ENCODE peak calls at places on chromosomes 1 and 21, in eight cellular contexts. M, T, H, W, D, U, P and J are unnamed samples.

GRCh38 chr1:214280386-214281029 is 451 bp upstream of the SMYD2 start:
- DNase-seq in M (peak), T (no peak), H (no peak), W (no peak), D (peak), U (peak), P (no peak), J (no peak)

GRCh38 chr1:186183219-186183618 is 191.8 kb downstream of the TPR start:
- DNase-seq in M (no peak), T (no peak), H (no peak), W (no peak), D (no peak), U (peak), P (no peak), J (no peak)

GRCh38 chr1:57544345-57544744 is 120.5 kb upstream of the DAB1 start:
- DNase-seq in M (no peak), T (no peak), H (no peak), W (no peak), D (no peak), U (no peak), P (no peak), J (no peak)

GRCh38 chr1:61141288-61142044 is 59.1 kb downstream of the NFIA start:
- DNase-seq in M (no peak), T (no peak), H (no peak), W (no peak), D (no peak), U (peak), P (no peak), J (no peak)

GRCh38 chr1:1430114-1430982 is 5.1 kb upstream of the VWA1 start:
- DNase-seq in M (no peak), T (no peak), H (no peak), W (no peak), D (peak), U (peak), P (no peak), J (peak)

GRCh38 chr1:238653693-238654321 is 732.6 kb upstream of the CHRM3 start:
- DNase-seq in M (no peak), T (no peak), H (no peak), W (no peak), D (no peak), U (peak), P (no peak), J (no peak)

GRCh38 chr21:42048870-42049577 is 22.1 kb upstream of the UMODL1 start:
- DNase-seq in M (no peak), T (no peak), H (no peak), W (no peak), D (no peak), U (no peak), P (no peak), J (no peak)

GRCh38 chr1:19814681-19815503 is at the start of gene RNF186:
- DNase-seq in M (no peak), T (no peak), H (no peak), W (no peak), D (no peak), U (no peak), P (no peak), J (no peak)

GRCh38 chr1:93468681-93469080 is 20.8 kb downstream of the FNBP1L start:
- DNase-seq in M (no peak), T (no peak), H (no peak), W (no peak), D (no peak), U (no peak), P (no peak), J (no peak)

GRCh38 chr1:168783831-168784230 is 54.8 kb upstream of the DPT start:
- DNase-seq in M (no peak), T (no peak), H (no peak), W (no peak), D (no peak), U (peak), P (no peak), J (no peak)

GRCh38 chr1:183304466-183305122 is 113.6 kb downstream of the NMNAT2 start:
- DNase-seq in M (no peak), T (no peak), H (no peak), W (no peak), D (no peak), U (no peak), P (no peak), J (no peak)

GRCh38 chr1:112673589-112674439 is 645 bp upstream of the MOV10 start:
- DNase-seq in M (no peak), T (no peak), H (no peak), W (no peak), D (peak), U (peak), P (no peak), J (no peak)

GRCh38 chr1:77824083-77824482 is 44.6 kb downstream of the MIGA1 start:
- DNase-seq in M (no peak), T (peak), H (no peak), W (no peak), D (no peak), U (peak), P (no peak), J (no peak)

GRCh38 chr1:243354511-243355153 is 98.8 kb downstream of the SDCCAG8 start:
- DNase-seq in M (no peak), T (no peak), H (no peak), W (no peak), D (no peak), U (peak), P (no peak), J (no peak)

GRCh38 chr1:35377553-35377952 is 109.0 kb downstream of the ZMYM4 start:
- DNase-seq in M (no peak), T (no peak), H (no peak), W (no peak), D (no peak), U (peak), P (no peak), J (no peak)

GRCh38 chr1:238364214-238364892 is 473.6 kb upstream of the ZP4 start:
- DNase-seq in M (no peak), T (no peak), H (no peak), W (no peak), D (no peak), U (no peak), P (no peak), J (no peak)

GRCh38 chr1:31621872-31622730 is 4.6 kb downstream of the HCRTR1 start:
- DNase-seq in M (no peak), T (no peak), H (no peak), W (no peak), D (peak), U (no peak), P (no peak), J (no peak)

GRCh38 chr21:33230518-33231324 is 983 bp downstream of the IFNAR2 start:
- DNase-seq in M (no peak), T (peak), H (peak), W (peak), D (peak), U (peak), P (peak), J (peak)

GRCh38 chr1:20008391-20008841 is 29.0 kb upstream of the PLA2G2A start:
- DNase-seq in M (no peak), T (no peak), H (no peak), W (no peak), D (no peak), U (peak), P (no peak), J (no peak)

GRCh38 chr1:16031551-16031950 is 9.7 kb downstream of the CLCNKA start:
- DNase-seq in M (no peak), T (no peak), H (no peak), W (no peak), D (no peak), U (no peak), P (no peak), J (no peak)

GRCh38 chr1:56315293-56315942 is 263.9 kb downstream of the PLPP3 start:
- DNase-seq in M (no peak), T (no peak), H (no peak), W (no peak), D (no peak), U (no peak), P (no peak), J (no peak)

GRCh38 chr1:244836598-244836997 is 1.1 kb downstream of the COX20 start:
- DNase-seq in M (no peak), T (no peak), H (no peak), W (no peak), D (no peak), U (peak), P (no peak), J (no peak)

GRCh38 chr1:212119397-212119837 is 83.9 kb downstream of the DTL start:
- DNase-seq in M (no peak), T (no peak), H (no peak), W (no peak), D (no peak), U (no peak), P (no peak), J (no peak)

GRCh38 chr1:8424539-8425116 is 106.7 kb downstream of the SLC45A1 start:
- DNase-seq in M (no peak), T (no peak), H (peak), W (peak), D (peak), U (no peak), P (peak), J (no peak)

GRCh38 chr1:8509579-8509978 is 191.7 kb downstream of the SLC45A1 start:
- DNase-seq in M (no peak), T (no peak), H (no peak), W (no peak), D (no peak), U (no peak), P (no peak), J (no peak)

GRCh38 chr1:222634180-222635013 is 16.5 kb downstream of the MIA3 start:
- DNase-seq in M (peak), T (peak), H (peak), W (peak), D (peak), U (peak), P (peak), J (peak)

GRCh38 chr1:82392513-82392912 is 591.8 kb downstream of the ADGRL2 start:
- DNase-seq in M (no peak), T (no peak), H (no peak), W (no peak), D (no peak), U (peak), P (no peak), J (no peak)

GRCh38 chr1:110007045-110007444 is 22.5 kb downstream of the AHCYL1 start:
- DNase-seq in M (no peak), T (no peak), H (no peak), W (no peak), D (no peak), U (no peak), P (no peak), J (no peak)

GRCh38 chr1:8962812-8963669 is 17.4 kb downstream of the CA6 start:
- DNase-seq in M (no peak), T (no peak), H (no peak), W (peak), D (no peak), U (peak), P (no peak), J (no peak)

GRCh38 chr1:27348861-27349783 is 7.3 kb downstream of the SYTL1 start:
- DNase-seq in M (no peak), T (no peak), H (no peak), W (peak), D (no peak), U (no peak), P (no peak), J (no peak)

GRCh38 chr1:114441332-114441731 is 69.7 kb downstream of the TRIM33 start:
- DNase-seq in M (no peak), T (no peak), H (no peak), W (no peak), D (no peak), U (no peak), P (no peak), J (no peak)

GRCh38 chr21:15275615-15276228 is 210.9 kb upstream of the NRIP1 start:
- DNase-seq in M (no peak), T (no peak), H (no peak), W (no peak), D (no peak), U (no peak), P (no peak), J (no peak)

GRCh38 chr1:42186172-42186571 is 21.6 kb upstream of the GUCA2A start:
- DNase-seq in M (no peak), T (no peak), H (no peak), W (no peak), D (peak), U (peak), P (no peak), J (no peak)

GRCh38 chr1:174815036-174815435 is 184.7 kb upstream of the CACYBP start:
- DNase-seq in M (no peak), T (no peak), H (no peak), W (no peak), D (no peak), U (peak), P (no peak), J (no peak)